ENCODE peak calls at places on chromosome 22, in four cellular contexts. J, R, T and U are unnamed samples.
A peak's percentile ranks its signal among the peaks of the same experiment; 100 is the strongest.

GRCh38 chr22:37179126-37179470 is 8.9 kb downstream of the C1QTNF6 start:
- DNase-seq in R (no peak), T (no peak), J (peak; percentile 52), U (no peak)

GRCh38 chr22:39623603-39624500 is 53.3 kb downstream of the CACNA1I start:
- DNase-seq in T (no peak), J (no peak), R (no peak), U (no peak)

GRCh38 chr22:37021710-37022482 is 2.4 kb downstream of the MPST start:
- DNase-seq in R (peak; percentile 53), J (peak; percentile 68), T (no peak), U (peak; percentile 47)

GRCh38 chr22:41863472-41863871 is 30.6 kb downstream of the SREBF2 start:
- DNase-seq in T (no peak), J (no peak), R (no peak), U (no peak)

GRCh38 chr22:30486661-30487115 is 14.9 kb upstream of the SEC14L3 start:
- DNase-seq in J (no peak), T (no peak), R (peak; percentile 37), U (no peak)

GRCh38 chr22:28116261-28116673 is 197.2 kb upstream of the PITPNB start:
- DNase-seq in T (peak; percentile 39), R (no peak), J (peak; percentile 70), U (peak; percentile 63)

GRCh38 chr22:38981659-38982007 is 514 bp upstream of the APOBEC3B start:
- DNase-seq in J (peak; percentile 28), T (no peak), R (peak; percentile 52), U (no peak)

GRCh38 chr22:20571531-20572007 is 64.2 kb downstream of the MED15 start:
- DNase-seq in J (peak; percentile 74), T (no peak), R (peak; percentile 57), U (peak; percentile 70)

GRCh38 chr22:20491346-20491745 is 4.2 kb downstream of the KLHL22 start:
- DNase-seq in R (no peak), J (no peak), T (no peak), U (no peak)

GRCh38 chr22:20164863-20165262 is 14.0 kb upstream of the CCDC188 start:
- DNase-seq in T (no peak), J (no peak), R (no peak), U (no peak)

GRCh38 chr22:21697021-21697771 is 31.4 kb downstream of the PPIL2 start:
- DNase-seq in R (peak; percentile 45), J (no peak), T (no peak), U (no peak)

GRCh38 chr22:37306494-37306829 is 24.2 kb downstream of the CYTH4 start:
- DNase-seq in R (no peak), T (no peak), J (no peak), U (no peak)

GRCh38 chr22:26845016-26845728 is 187.8 kb downstream of the MIAT start:
- DNase-seq in J (no peak), T (no peak), R (no peak), U (no peak)

GRCh38 chr22:20095521-20095920 is 15.5 kb downstream of the DGCR8 start:
- DNase-seq in T (no peak), R (no peak), J (no peak), U (no peak)

GRCh38 chr22:39654959-39655579 is 84.5 kb downstream of the CACNA1I start:
- DNase-seq in J (peak; percentile 40), T (no peak), R (no peak), U (no peak)

GRCh38 chr22:22043296-22044078 is 60.9 kb upstream of the TOP3B start:
- DNase-seq in R (no peak), T (no peak), J (no peak), U (no peak)

GRCh38 chr22:45413368-45414211 is at the start of the genes RIBC2 and SMC1B:
- DNase-seq in T (peak; percentile 81), J (peak; percentile 84), R (peak; percentile 86), U (peak; percentile 91)

GRCh38 chr22:19287889-19288288 is 3.6 kb downstream of the CLTCL1 start:
- DNase-seq in T (peak; percentile 9), J (no peak), R (no peak), U (no peak)

GRCh38 chr22:30077279-30077678 is 3.0 kb upstream of the HORMAD2 start:
- DNase-seq in R (no peak), T (no peak), J (no peak), U (no peak)

GRCh38 chr22:25447067-25447688 is 117.3 kb upstream of the GRK3 start:
- DNase-seq in T (no peak), R (no peak), J (no peak), U (no peak)

GRCh38 chr22:30507670-30508069 is 2.2 kb upstream of the SEC14L4 start:
- DNase-seq in R (no peak), T (no peak), J (no peak), U (no peak)

GRCh38 chr22:36461665-36462474 is 19.6 kb downstream of the TXN2 start:
- DNase-seq in J (peak; percentile 77), R (no peak), T (peak; percentile 96), U (no peak)

GRCh38 chr22:20424937-20425587 is 12.6 kb downstream of the SCARF2 start:
- DNase-seq in J (peak; percentile 80), T (no peak), R (no peak), U (no peak)

GRCh38 chr22:30802202-30803166 is 107.8 kb downstream of the OSBP2 start:
- DNase-seq in T (peak; percentile 95), R (peak; percentile 89), J (peak; percentile 90), U (peak; percentile 89)

GRCh38 chr22:32528316-32528715 is 53.7 kb downstream of the FBXO7 start:
- DNase-seq in R (no peak), T (no peak), J (no peak), U (peak; percentile 46)

GRCh38 chr22:32527756-32528155 is 53.1 kb downstream of the FBXO7 start:
- DNase-seq in J (no peak), R (no peak), T (no peak), U (no peak)

GRCh38 chr22:32531228-32531627 is 56.6 kb downstream of the FBXO7 start:
- DNase-seq in T (no peak), J (no peak), R (no peak), U (no peak)

GRCh38 chr22:32531955-32532818 is 57.6 kb downstream of the FBXO7 start:
- DNase-seq in T (peak; percentile 87), R (peak; percentile 68), J (peak; percentile 93), U (peak; percentile 96)

DNA sequence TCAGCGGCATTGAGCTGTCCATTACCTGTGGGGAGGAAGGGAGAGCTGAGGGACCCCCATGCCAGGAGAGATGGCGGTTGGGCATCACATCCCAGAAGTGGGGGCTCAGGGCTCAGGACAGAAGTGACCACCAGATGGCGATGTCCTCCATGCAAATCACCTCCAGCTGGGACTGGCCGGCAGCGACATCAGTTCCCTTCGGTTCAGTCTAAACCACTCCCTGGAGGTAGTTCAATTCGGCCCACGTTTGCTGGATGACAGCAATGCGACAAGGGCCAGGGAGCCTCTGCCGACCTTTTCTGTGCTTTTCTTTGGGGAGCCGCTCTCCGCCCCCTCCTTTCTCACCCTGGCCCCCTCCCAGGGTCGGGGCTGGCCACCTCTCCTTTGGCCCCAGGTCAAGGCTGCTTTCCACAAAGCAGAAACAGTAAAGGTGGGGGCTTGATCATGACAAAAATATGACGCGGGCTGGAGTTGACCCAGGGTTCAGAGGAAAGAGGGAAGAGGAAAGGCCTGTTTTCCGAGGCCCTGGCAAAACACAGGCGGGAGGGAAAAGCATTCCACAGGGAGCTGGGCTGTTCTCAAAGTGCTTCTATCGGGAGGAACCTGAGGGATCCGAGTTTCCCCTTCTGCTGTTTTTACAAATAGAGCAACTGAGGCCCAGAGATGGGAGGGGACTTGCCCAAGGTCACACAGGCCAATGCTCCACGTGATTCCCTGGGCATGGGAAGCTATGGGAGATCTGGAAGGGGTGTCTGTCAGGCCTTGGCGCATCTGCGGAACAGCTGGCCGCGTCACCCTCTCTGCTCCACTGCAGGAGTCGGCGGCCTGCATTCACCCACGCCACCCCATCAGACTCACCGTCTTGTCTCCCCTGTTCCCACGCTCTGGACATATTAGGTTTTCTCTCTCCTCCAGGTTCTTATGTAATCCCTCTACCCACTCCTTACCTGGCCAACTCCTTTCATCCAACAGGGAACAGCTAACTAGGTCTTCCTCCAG is 54.7 kb downstream of the FBXO7 start:
- DNase-seq in R (peak; percentile 87), J (peak; percentile 90), T (peak; percentile 80), U (peak; percentile 96)
- H3K27ac ChIP-seq in R (peak overlapping the region; percentile 51), J (peak overlapping the region; percentile 58), T (no peak overlapping the region), U (peak overlapping the region; percentile 90)

DNA sequence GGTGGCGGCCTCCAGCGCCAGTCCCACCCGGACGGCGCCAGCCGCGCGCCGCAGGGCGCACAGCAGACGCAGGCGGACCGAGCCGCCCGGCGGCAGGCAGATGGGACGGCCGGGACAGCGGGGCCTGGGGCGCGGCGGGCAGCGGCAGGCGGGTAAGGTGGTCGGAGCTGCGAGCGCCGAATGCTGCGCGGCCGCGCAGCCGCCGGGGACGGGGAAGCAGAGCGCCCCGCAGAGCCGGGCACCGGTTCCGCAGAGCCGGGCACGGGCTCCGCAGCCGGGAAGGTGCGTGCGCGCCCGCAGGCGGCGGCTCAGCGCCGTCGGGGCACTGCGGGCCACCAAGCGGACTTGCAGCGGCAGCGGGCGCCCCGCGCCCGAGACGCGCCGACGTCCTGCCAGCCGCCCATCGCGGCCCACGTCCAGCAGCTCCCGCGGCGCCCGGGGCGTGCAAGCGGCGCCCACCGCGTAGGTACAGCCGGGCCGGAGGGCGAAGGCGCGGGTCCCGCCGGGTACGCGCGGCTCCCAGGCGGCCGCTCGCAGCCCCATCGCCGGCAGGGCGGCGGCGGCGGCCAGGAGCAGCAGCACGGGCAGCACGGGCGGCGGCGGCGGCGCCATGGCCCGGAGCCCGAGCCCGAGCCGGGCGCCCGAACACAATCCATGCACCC is 730 bp downstream of the CELSR1 start:
- DNase-seq in T (peak; percentile 15), R (no peak), J (peak; percentile 44), U (peak; percentile 34)
- H3K4me3 ChIP-seq in T (peak overlapping the region; percentile 69), R (no peak overlapping the region), J (peak overlapping the region; percentile 49), U (peak overlapping the region; percentile 55)

DNA sequence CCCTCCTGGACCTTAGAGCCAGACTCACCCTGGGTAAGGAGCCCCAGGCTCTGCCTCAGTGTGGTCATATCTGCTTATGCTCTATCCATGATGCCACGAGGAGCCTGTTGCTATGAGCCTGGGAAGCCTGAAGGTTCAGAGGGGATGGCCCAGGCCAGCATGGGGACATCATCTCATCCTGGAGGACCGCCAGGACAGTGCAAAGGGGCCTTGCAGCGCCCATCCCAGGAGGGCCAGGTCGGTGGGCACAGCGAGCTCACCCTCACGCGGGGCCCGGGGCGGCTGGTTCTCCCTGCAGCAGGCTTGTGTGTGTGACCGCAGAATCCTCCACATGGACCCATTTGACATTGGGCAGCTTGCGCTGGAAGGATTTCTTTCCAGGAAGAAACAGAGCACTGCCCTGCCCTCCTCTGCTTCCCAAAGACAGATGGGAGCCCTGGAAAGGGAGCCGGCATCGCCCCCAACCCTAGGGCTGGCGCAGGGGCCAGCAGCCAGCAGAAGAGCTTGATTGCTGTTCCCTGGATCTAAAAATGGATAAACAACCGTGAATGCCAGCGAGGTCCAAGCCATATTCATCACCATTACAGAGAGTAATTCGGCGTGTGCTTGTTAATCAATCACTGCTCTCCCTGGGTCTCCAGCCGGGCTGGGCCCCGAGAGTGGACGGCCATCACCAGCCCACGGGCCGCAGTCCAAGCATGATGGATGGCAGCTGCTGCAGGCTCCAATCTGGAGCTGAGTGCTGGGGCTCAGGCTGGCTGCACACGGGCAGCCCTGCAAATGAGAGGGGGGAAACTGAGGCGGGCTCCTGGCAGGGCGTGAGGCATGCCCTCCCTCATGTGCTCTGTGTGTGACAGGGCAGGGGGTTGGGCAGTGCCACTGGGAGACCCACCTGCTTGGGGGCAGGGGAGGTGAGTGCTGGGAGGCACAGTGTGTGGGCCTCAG is 739.7 kb downstream of the BRD1 start:
- DNase-seq in T (no peak), R (no peak), J (peak; percentile 28), U (no peak)
- H3K9me3 ChIP-seq in T (no peaks in the 10 kb centered on the region), R (no peaks in the 10 kb centered on the region), J (no peaks in the 10 kb centered on the region), U (no peaks in the 10 kb centered on the region)

GRCh38 chr22:33271390-33272161 is 213.4 kb upstream of the SYN3 start:
- DNase-seq in T (no peak), J (peak; percentile 70), R (peak; percentile 90), U (peak; percentile 90)

GRCh38 chr22:33272866-33273265 is 214.7 kb upstream of the SYN3 start:
- DNase-seq in T (no peak), J (no peak), R (no peak), U (no peak)

GRCh38 chr22:33272180-33272579 is 214.0 kb upstream of the SYN3 start:
- DNase-seq in R (no peak), J (no peak), T (no peak), U (no peak)

GRCh38 chr22:33274214-33274828 is 216.1 kb upstream of the SYN3 start:
- DNase-seq in T (peak; percentile 2), J (no peak), R (no peak), U (no peak)

GRCh38 chr22:33274941-33275443 is 216.8 kb upstream of the SYN3 start:
- DNase-seq in T (no peak), R (no peak), J (no peak), U (no peak)
- H3K27ac ChIP-seq in T (no peak overlapping the region), R (peak overlapping the region; percentile 38), J (peak overlapping the region; percentile 30), U (no peak overlapping the region)